ENCODE peak calls at places on chromosomes 7 and 10, in six cellular contexts. One of them, this sample, is unnamed.

GRCh38 chr10:47346572-47347302 is 1.4 kb upstream of the RBP3 start:
- DNase-seq in dorsolateral prefrontal cortex: no peak
- DNase-seq in activated effector memory CD4-positive, alpha-beta T cell treated with anti-CD3 and anti-CD28 coated beads, Interleukin-2, amount 50 U/mL, for 16 hours: peak; percentile 36
- DNase-seq in adrenal gland: no peak
- DNase-seq in GM12891: no peak
- DNase-seq in ovary: no peak
- DNase-seq in this sample: no peak

GRCh38 chr7:43905209-43905946 is 1.0 kb downstream of the URGCP start:
- DNase-seq in dorsolateral prefrontal cortex: no peak
- DNase-seq in activated effector memory CD4-positive, alpha-beta T cell treated with anti-CD3 and anti-CD28 coated beads, Interleukin-2, amount 50 U/mL, for 16 hours: no peak
- DNase-seq in adrenal gland: peak; percentile 91
- DNase-seq in GM12891: no peak
- DNase-seq in ovary: peak; percentile 47
- DNase-seq in this sample: peak; percentile 39

GRCh38 chr10:84825330-84825729 is 496.9 kb downstream of the CCSER2 start:
- DNase-seq in dorsolateral prefrontal cortex: no peak
- DNase-seq in activated effector memory CD4-positive, alpha-beta T cell treated with anti-CD3 and anti-CD28 coated beads, Interleukin-2, amount 50 U/mL, for 16 hours: no peak
- DNase-seq in adrenal gland: no peak
- DNase-seq in GM12891: no peak
- DNase-seq in ovary: no peak
- DNase-seq in this sample: no peak

GRCh38 chr10:114724295-114724694 is 66.2 kb upstream of the ABLIM1 start:
- DNase-seq in dorsolateral prefrontal cortex: no peak
- DNase-seq in activated effector memory CD4-positive, alpha-beta T cell treated with anti-CD3 and anti-CD28 coated beads, Interleukin-2, amount 50 U/mL, for 16 hours: no peak
- DNase-seq in adrenal gland: no peak
- DNase-seq in GM12891: no peak
- DNase-seq in ovary: no peak
- DNase-seq in this sample: no peak

GRCh38 chr7:30412810-30413504 is 65.6 kb downstream of the NOD1 start:
- DNase-seq in dorsolateral prefrontal cortex: no peak
- DNase-seq in activated effector memory CD4-positive, alpha-beta T cell treated with anti-CD3 and anti-CD28 coated beads, Interleukin-2, amount 50 U/mL, for 16 hours: no peak
- DNase-seq in adrenal gland: peak; percentile 55
- DNase-seq in GM12891: no peak
- DNase-seq in ovary: no peak
- DNase-seq in this sample: peak; percentile 73

GRCh38 chr10:46545861-46546590 is 10.4 kb downstream of the GPRIN2 start:
- DNase-seq in dorsolateral prefrontal cortex: peak; percentile 38
- DNase-seq in activated effector memory CD4-positive, alpha-beta T cell treated with anti-CD3 and anti-CD28 coated beads, Interleukin-2, amount 50 U/mL, for 16 hours: peak; percentile 59
- DNase-seq in adrenal gland: peak; percentile 0
- DNase-seq in GM12891: no peak
- DNase-seq in ovary: peak; percentile 26
- DNase-seq in this sample: no peak

GRCh38 chr10:130466271-130466997 is 330.2 kb downstream of the GLRX3 start:
- DNase-seq in dorsolateral prefrontal cortex: no peak
- DNase-seq in activated effector memory CD4-positive, alpha-beta T cell treated with anti-CD3 and anti-CD28 coated beads, Interleukin-2, amount 50 U/mL, for 16 hours: no peak
- DNase-seq in adrenal gland: no peak
- DNase-seq in GM12891: no peak
- DNase-seq in ovary: no peak
- DNase-seq in this sample: no peak

GRCh38 chr7:120180221-120180620 is 92.8 kb upstream of the KCND2 start:
- DNase-seq in dorsolateral prefrontal cortex: no peak
- DNase-seq in activated effector memory CD4-positive, alpha-beta T cell treated with anti-CD3 and anti-CD28 coated beads, Interleukin-2, amount 50 U/mL, for 16 hours: no peak
- DNase-seq in adrenal gland: no peak
- DNase-seq in GM12891: no peak
- DNase-seq in ovary: no peak
- DNase-seq in this sample: no peak

GRCh38 chr10:47360419-47361040 is 12.4 kb downstream of the RBP3 start:
- DNase-seq in dorsolateral prefrontal cortex: no peak
- DNase-seq in activated effector memory CD4-positive, alpha-beta T cell treated with anti-CD3 and anti-CD28 coated beads, Interleukin-2, amount 50 U/mL, for 16 hours: peak; percentile 51
- DNase-seq in adrenal gland: no peak
- DNase-seq in GM12891: no peak
- DNase-seq in ovary: no peak
- DNase-seq in this sample: no peak

GRCh38 chr7:22884911-22885823 is 62.5 kb upstream of the TOMM7 start:
- DNase-seq in dorsolateral prefrontal cortex: no peak
- DNase-seq in activated effector memory CD4-positive, alpha-beta T cell treated with anti-CD3 and anti-CD28 coated beads, Interleukin-2, amount 50 U/mL, for 16 hours: no peak
- DNase-seq in adrenal gland: no peak
- DNase-seq in GM12891: no peak
- DNase-seq in ovary: no peak
- DNase-seq in this sample: no peak

GRCh38 chr10:109735776-109736175 is 187.5 kb downstream of the XPNPEP1 start:
- DNase-seq in dorsolateral prefrontal cortex: no peak
- DNase-seq in activated effector memory CD4-positive, alpha-beta T cell treated with anti-CD3 and anti-CD28 coated beads, Interleukin-2, amount 50 U/mL, for 16 hours: no peak
- DNase-seq in adrenal gland: no peak
- DNase-seq in GM12891: no peak
- DNase-seq in ovary: no peak
- DNase-seq in this sample: no peak

GRCh38 chr7:104052979-104053378 is 63.5 kb upstream of the RELN start:
- DNase-seq in dorsolateral prefrontal cortex: no peak
- DNase-seq in activated effector memory CD4-positive, alpha-beta T cell treated with anti-CD3 and anti-CD28 coated beads, Interleukin-2, amount 50 U/mL, for 16 hours: no peak
- DNase-seq in adrenal gland: no peak
- DNase-seq in GM12891: no peak
- DNase-seq in ovary: no peak
- DNase-seq in this sample: no peak

GRCh38 chr10:25901199-25901598 is 32.8 kb upstream of the MYO3A start:
- DNase-seq in dorsolateral prefrontal cortex: no peak
- DNase-seq in activated effector memory CD4-positive, alpha-beta T cell treated with anti-CD3 and anti-CD28 coated beads, Interleukin-2, amount 50 U/mL, for 16 hours: no peak
- DNase-seq in adrenal gland: no peak
- DNase-seq in GM12891: no peak
- DNase-seq in ovary: no peak
- DNase-seq in this sample: no peak

GRCh38 chr10:101781984-101782810 is 1.0 kb downstream of the NPM3 start:
- DNase-seq in dorsolateral prefrontal cortex: peak; percentile 34
- DNase-seq in activated effector memory CD4-positive, alpha-beta T cell treated with anti-CD3 and anti-CD28 coated beads, Interleukin-2, amount 50 U/mL, for 16 hours: peak; percentile 61
- DNase-seq in adrenal gland: no peak
- DNase-seq in GM12891: no peak
- DNase-seq in ovary: no peak
- DNase-seq in this sample: no peak

GRCh38 chr10:2117641-2118040 is 380.3 kb upstream of the ADARB2 start:
- DNase-seq in dorsolateral prefrontal cortex: no peak
- DNase-seq in activated effector memory CD4-positive, alpha-beta T cell treated with anti-CD3 and anti-CD28 coated beads, Interleukin-2, amount 50 U/mL, for 16 hours: no peak
- DNase-seq in adrenal gland: no peak
- DNase-seq in GM12891: no peak
- DNase-seq in ovary: no peak
- DNase-seq in this sample: no peak

GRCh38 chr10:113856563-113856962 is 2.1 kb downstream of the NHLRC2 start:
- DNase-seq in dorsolateral prefrontal cortex: no peak
- DNase-seq in activated effector memory CD4-positive, alpha-beta T cell treated with anti-CD3 and anti-CD28 coated beads, Interleukin-2, amount 50 U/mL, for 16 hours: no peak
- DNase-seq in adrenal gland: no peak
- DNase-seq in GM12891: no peak
- DNase-seq in ovary: no peak
- DNase-seq in this sample: no peak

GRCh38 chr7:44547536-44548221 is 6.5 kb upstream of the NPC1L1 start:
- DNase-seq in dorsolateral prefrontal cortex: no peak
- DNase-seq in activated effector memory CD4-positive, alpha-beta T cell treated with anti-CD3 and anti-CD28 coated beads, Interleukin-2, amount 50 U/mL, for 16 hours: no peak
- DNase-seq in adrenal gland: no peak
- DNase-seq in GM12891: no peak
- DNase-seq in ovary: no peak
- DNase-seq in this sample: no peak

GRCh38 chr10:125777806-125778205 is 2.2 kb upstream of the MMP21 start:
- DNase-seq in dorsolateral prefrontal cortex: no peak
- DNase-seq in activated effector memory CD4-positive, alpha-beta T cell treated with anti-CD3 and anti-CD28 coated beads, Interleukin-2, amount 50 U/mL, for 16 hours: no peak
- DNase-seq in adrenal gland: no peak
- DNase-seq in GM12891: no peak
- DNase-seq in ovary: no peak
- DNase-seq in this sample: no peak

GRCh38 chr10:89295597-89295996 is 6.2 kb upstream of the IFIT2 start:
- DNase-seq in dorsolateral prefrontal cortex: no peak
- DNase-seq in activated effector memory CD4-positive, alpha-beta T cell treated with anti-CD3 and anti-CD28 coated beads, Interleukin-2, amount 50 U/mL, for 16 hours: no peak
- DNase-seq in adrenal gland: no peak
- DNase-seq in GM12891: no peak
- DNase-seq in ovary: no peak
- DNase-seq in this sample: no peak

GRCh38 chr10:28952523-28952922 is 275.2 kb downstream of the BAMBI start:
- DNase-seq in dorsolateral prefrontal cortex: no peak
- DNase-seq in activated effector memory CD4-positive, alpha-beta T cell treated with anti-CD3 and anti-CD28 coated beads, Interleukin-2, amount 50 U/mL, for 16 hours: no peak
- DNase-seq in adrenal gland: no peak
- DNase-seq in GM12891: no peak
- DNase-seq in ovary: no peak
- DNase-seq in this sample: no peak

GRCh38 chr10:119428789-119429188 is 113.7 kb downstream of the RGS10 start:
- DNase-seq in dorsolateral prefrontal cortex: no peak
- DNase-seq in activated effector memory CD4-positive, alpha-beta T cell treated with anti-CD3 and anti-CD28 coated beads, Interleukin-2, amount 50 U/mL, for 16 hours: no peak
- DNase-seq in adrenal gland: no peak
- DNase-seq in GM12891: no peak
- DNase-seq in ovary: no peak
- DNase-seq in this sample: no peak

GRCh38 chr10:86798030-86798429 is 41.6 kb downstream of the BMPR1A start:
- DNase-seq in dorsolateral prefrontal cortex: no peak
- DNase-seq in activated effector memory CD4-positive, alpha-beta T cell treated with anti-CD3 and anti-CD28 coated beads, Interleukin-2, amount 50 U/mL, for 16 hours: no peak
- DNase-seq in adrenal gland: no peak
- DNase-seq in GM12891: no peak
- DNase-seq in ovary: no peak
- DNase-seq in this sample: no peak

GRCh38 chr7:101950450-101951119 is 133.2 kb downstream of the CUX1 start:
- DNase-seq in dorsolateral prefrontal cortex: no peak
- DNase-seq in activated effector memory CD4-positive, alpha-beta T cell treated with anti-CD3 and anti-CD28 coated beads, Interleukin-2, amount 50 U/mL, for 16 hours: no peak
- DNase-seq in adrenal gland: no peak
- DNase-seq in GM12891: no peak
- DNase-seq in ovary: no peak
- DNase-seq in this sample: no peak

GRCh38 chr10:92834981-92835380 is 13.3 kb upstream of the EXOC6 start:
- DNase-seq in dorsolateral prefrontal cortex: no peak
- DNase-seq in activated effector memory CD4-positive, alpha-beta T cell treated with anti-CD3 and anti-CD28 coated beads, Interleukin-2, amount 50 U/mL, for 16 hours: no peak
- DNase-seq in adrenal gland: no peak
- DNase-seq in GM12891: no peak
- DNase-seq in ovary: no peak
- DNase-seq in this sample: no peak

GRCh38 chr10:58477122-58477521 is 35.5 kb upstream of the BICC1 start:
- DNase-seq in dorsolateral prefrontal cortex: no peak
- DNase-seq in activated effector memory CD4-positive, alpha-beta T cell treated with anti-CD3 and anti-CD28 coated beads, Interleukin-2, amount 50 U/mL, for 16 hours: no peak
- DNase-seq in adrenal gland: no peak
- DNase-seq in GM12891: no peak
- DNase-seq in ovary: peak; percentile 35
- DNase-seq in this sample: no peak

GRCh38 chr10:30186371-30186875 is 127.0 kb upstream of the JCAD start:
- DNase-seq in dorsolateral prefrontal cortex: no peak
- DNase-seq in activated effector memory CD4-positive, alpha-beta T cell treated with anti-CD3 and anti-CD28 coated beads, Interleukin-2, amount 50 U/mL, for 16 hours: no peak
- DNase-seq in adrenal gland: peak; percentile 49
- DNase-seq in GM12891: no peak
- DNase-seq in ovary: no peak
- DNase-seq in this sample: no peak

GRCh38 chr7:116876664-116877442 is 14.5 kb downstream of the CAPZA2 start:
- DNase-seq in dorsolateral prefrontal cortex: no peak
- DNase-seq in activated effector memory CD4-positive, alpha-beta T cell treated with anti-CD3 and anti-CD28 coated beads, Interleukin-2, amount 50 U/mL, for 16 hours: no peak
- DNase-seq in adrenal gland: peak; percentile 92
- DNase-seq in GM12891: no peak
- DNase-seq in ovary: peak; percentile 69
- DNase-seq in this sample: no peak

GRCh38 chr10:114577133-114577532 is 80.9 kb downstream of the ABLIM1 start:
- DNase-seq in dorsolateral prefrontal cortex: no peak
- DNase-seq in activated effector memory CD4-positive, alpha-beta T cell treated with anti-CD3 and anti-CD28 coated beads, Interleukin-2, amount 50 U/mL, for 16 hours: no peak
- DNase-seq in adrenal gland: peak; percentile 82
- DNase-seq in GM12891: no peak
- DNase-seq in ovary: no peak
- DNase-seq in this sample: peak; percentile 20

GRCh38 chr7:43824963-43825362 is 44.4 kb downstream of the MRPS24 start:
- DNase-seq in dorsolateral prefrontal cortex: no peak
- DNase-seq in activated effector memory CD4-positive, alpha-beta T cell treated with anti-CD3 and anti-CD28 coated beads, Interleukin-2, amount 50 U/mL, for 16 hours: no peak
- DNase-seq in adrenal gland: no peak
- DNase-seq in GM12891: no peak
- DNase-seq in ovary: no peak
- DNase-seq in this sample: no peak

GRCh38 chr7:87159538-87159937 is 7.3 kb downstream of the DMTF1 start:
- DNase-seq in dorsolateral prefrontal cortex: no peak
- DNase-seq in activated effector memory CD4-positive, alpha-beta T cell treated with anti-CD3 and anti-CD28 coated beads, Interleukin-2, amount 50 U/mL, for 16 hours: no peak
- DNase-seq in adrenal gland: no peak
- DNase-seq in GM12891: no peak
- DNase-seq in ovary: no peak
- DNase-seq in this sample: no peak

GRCh38 chr7:42128703-42129102 is 108.3 kb downstream of the GLI3 start:
- DNase-seq in dorsolateral prefrontal cortex: no peak
- DNase-seq in activated effector memory CD4-positive, alpha-beta T cell treated with anti-CD3 and anti-CD28 coated beads, Interleukin-2, amount 50 U/mL, for 16 hours: no peak
- DNase-seq in adrenal gland: no peak
- DNase-seq in GM12891: no peak
- DNase-seq in ovary: no peak
- DNase-seq in this sample: no peak

GRCh38 chr10:89553064-89553734 is 17.8 kb upstream of the SLC16A12 start:
- DNase-seq in dorsolateral prefrontal cortex: no peak
- DNase-seq in activated effector memory CD4-positive, alpha-beta T cell treated with anti-CD3 and anti-CD28 coated beads, Interleukin-2, amount 50 U/mL, for 16 hours: no peak
- DNase-seq in adrenal gland: no peak
- DNase-seq in GM12891: no peak
- DNase-seq in ovary: no peak
- DNase-seq in this sample: peak; percentile 79

GRCh38 chr7:3301831-3302618 is 973 bp downstream of the SDK1 start:
- DNase-seq in dorsolateral prefrontal cortex: no peak
- DNase-seq in activated effector memory CD4-positive, alpha-beta T cell treated with anti-CD3 and anti-CD28 coated beads, Interleukin-2, amount 50 U/mL, for 16 hours: no peak
- DNase-seq in adrenal gland: no peak
- DNase-seq in GM12891: no peak
- DNase-seq in ovary: peak; percentile 43
- DNase-seq in this sample: peak; percentile 65

GRCh38 chr10:86253171-86254072 is 113.2 kb downstream of the GRID1 start:
- DNase-seq in dorsolateral prefrontal cortex: no peak
- DNase-seq in activated effector memory CD4-positive, alpha-beta T cell treated with anti-CD3 and anti-CD28 coated beads, Interleukin-2, amount 50 U/mL, for 16 hours: peak; percentile 50
- DNase-seq in adrenal gland: no peak
- DNase-seq in GM12891: no peak
- DNase-seq in ovary: no peak
- DNase-seq in this sample: no peak

This sample was measured in HTR-8/SVneo.